ENCODE peak calls at places on chromosomes 16 and 17, in ten cellular contexts. W, K, C, S, V, B, Y, G, R and Z are unnamed samples. For H3K9me3, the result is how much of the 10 kb centered on the place peaks cover.

GRCh38 chr17:73140531-73140930 is 24.3 kb upstream of the SSTR2 start:
- DNase-seq in R (peak), B (no peak), K (no peak), Y (no peak), S (no peak), G (no peak), V (no peak), C (no peak), W (no peak), Z (no peak)

GRCh38 chr16:51938861-51939260 is 608.1 kb downstream of the TOX3 start:
- DNase-seq in Y (no peak), C (no peak), B (no peak), R (no peak), G (no peak), V (no peak), W (no peak), K (no peak), S (no peak), Z (no peak)

GRCh38 chr17:77555110-77555509 is 403.4 kb upstream of the TNRC6C start:
- DNase-seq in R (no peak), C (no peak), G (no peak), Y (no peak), W (no peak), S (no peak), B (no peak), V (no peak), K (no peak), Z (no peak)

GRCh38 chr17:75854111-75854748 is 905 bp downstream of the WBP2 start:
- DNase-seq in K (no peak), C (no peak), W (peak), B (peak), G (no peak), V (peak), S (no peak), R (peak), Y (no peak), Z (no peak)

GRCh38 chr17:73498176-73498575 is 146.1 kb downstream of the SDK2 start:
- DNase-seq in V (no peak), G (no peak), R (no peak), C (no peak), B (no peak), S (no peak), Y (no peak), W (no peak), K (no peak), Z (no peak)

GRCh38 chr16:21163576-21163975 is 5.1 kb downstream of the LDAF1 start:
- DNase-seq in K (no peak), B (no peak), W (no peak), Y (no peak), C (no peak), R (no peak), V (no peak), G (no peak), S (no peak), Z (no peak)

GRCh38 chr16:83925957-83926725 is 26.9 kb upstream of the OSGIN1 start:
- DNase-seq in W (no peak), S (no peak), K (no peak), G (no peak), V (no peak), C (no peak), R (no peak), Y (no peak), B (no peak), Z (no peak)

GRCh38 chr17:7014995-7015586 is 2.7 kb downstream of the RNASEK start:
- DNase-seq in R (no peak), G (no peak), C (peak), W (peak), Y (peak), B (no peak), S (no peak), V (peak), K (peak), Z (peak)

GRCh38 chr16:21104124-21104860 is 46.4 kb downstream of the DNAH3 start:
- DNase-seq in V (peak), G (no peak), Y (no peak), K (no peak), R (no peak), C (no peak), B (no peak), S (no peak), W (peak), Z (no peak)

GRCh38 chr17:3893720-3894116 is 865 bp upstream of the CAMKK1 start:
- DNase-seq in V (no peak), C (no peak), B (no peak), R (no peak), W (no peak), K (no peak), S (no peak), G (no peak), Y (no peak), Z (no peak)

GRCh38 chr17:75277664-75278071 is 6.6 kb upstream of the MIF4GD start:
- DNase-seq in G (no peak), V (no peak), B (no peak), S (no peak), C (no peak), K (no peak), W (no peak), R (no peak), Y (no peak), Z (no peak)

GRCh38 chr17:50879086-50879485 is 12.9 kb upstream of the TOB1 start:
- DNase-seq in C (no peak), V (no peak), R (no peak), S (no peak), G (no peak), W (no peak), B (no peak), Y (no peak), K (no peak), Z (no peak)

GRCh38 chr16:50550035-50550434 is 1.8 kb downstream of the NKD1 start:
- DNase-seq in V (no peak), B (no peak), G (no peak), W (no peak), Y (no peak), C (no peak), S (no peak), K (no peak), R (no peak), Z (no peak)

DNA sequence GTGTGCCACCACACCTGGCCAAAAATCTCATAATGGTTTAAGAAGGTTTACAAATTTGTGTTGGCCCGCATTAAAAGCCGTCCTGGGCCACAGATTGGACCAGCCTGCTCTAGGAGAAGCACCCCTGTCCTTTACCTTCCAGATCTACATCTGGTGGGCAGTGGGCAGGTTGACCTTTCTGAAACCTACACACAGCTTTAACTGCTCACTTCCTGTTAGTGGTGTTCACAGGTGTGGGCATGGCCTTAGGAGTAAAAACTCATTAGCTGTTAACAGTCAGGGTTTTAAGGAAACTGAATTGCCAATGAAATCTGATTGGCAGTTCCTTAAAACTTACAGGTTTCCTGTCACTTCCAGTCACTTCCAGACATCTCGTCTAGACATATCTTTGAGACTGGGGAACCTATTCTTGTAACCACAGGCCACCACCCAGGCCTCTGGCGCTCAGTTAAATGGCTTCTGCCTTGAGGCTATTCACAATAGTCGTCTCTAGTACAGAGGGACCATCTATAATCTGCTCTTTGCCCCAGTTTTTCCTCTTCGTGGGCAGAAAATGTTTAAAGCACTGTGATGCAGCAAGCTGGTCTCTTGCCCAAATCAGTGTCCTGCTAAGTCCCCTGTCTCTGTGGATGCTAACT is 29.3 kb downstream of the GNGT2 start:
- DNase-seq in Y (no peak), W (no peak), V (no peak), R (no peak), C (no peak), B (no peak), G (no peak), S (no peak), K (no peak), Z (no peak)
- H3K9me3 ChIP-seq in Y (under half), W (under half), V (under half), R (under half), C (under half), B (under half), G (under half), S (under half), K (under half), Z (under half)

GRCh38 chr16:16151315-16151714 is 72.0 kb downstream of the ABCC6 start:
- DNase-seq in K (no peak), B (no peak), Y (no peak), V (no peak), R (no peak), G (no peak), S (no peak), C (no peak), W (no peak), Z (no peak)
- H3K9me3 ChIP-seq in K (under half), B (under half), Y (under half), V (under half), R (under half), G (under half), S (under half), C (under half), W (under half), Z (under half)

GRCh38 chr17:32161506-32162365 is 19.4 kb downstream of the RHOT1 start:
- DNase-seq in R (no peak), C (no peak), V (no peak), B (no peak), W (peak), S (no peak), K (no peak), G (no peak), Y (no peak), Z (no peak)
- H3K9me3 ChIP-seq in R (under half), C (under half), V (under half), B (under half), W (under half), S (under half), K (under half), G (under half), Y (under half), Z (under half)

DNA sequence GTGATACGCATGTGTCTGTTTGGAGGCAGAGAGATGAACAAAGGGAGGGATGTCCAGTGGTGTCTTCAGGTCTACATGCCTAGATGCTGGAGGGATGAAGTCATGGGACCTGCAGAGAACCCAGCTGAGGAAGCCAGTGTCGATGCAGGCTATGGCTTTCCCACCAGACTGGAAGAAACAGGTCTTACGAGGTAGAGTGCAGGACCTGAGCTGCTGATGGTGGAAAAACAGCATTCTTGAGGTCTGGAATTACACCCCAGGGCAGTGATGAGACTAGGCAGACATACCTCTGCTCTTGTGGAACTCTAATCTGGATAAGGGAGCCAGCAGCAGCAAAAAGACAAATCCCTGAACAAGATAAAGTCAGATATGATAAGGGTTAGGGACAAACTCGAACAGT is 37.4 kb downstream of the ARSG start:
- DNase-seq in K (no peak), V (no peak), R (no peak), G (no peak), C (no peak), Y (no peak), B (no peak), S (no peak), W (no peak), Z (no peak)
- H3K9me3 ChIP-seq in K (under half), V (under half), R (under half), G (under half), C (under half), Y (under half), B (under half), S (under half), W (under half), Z (under half)

GRCh38 chr17:61650749-61651148 is 59.7 kb upstream of the NACA2 start:
- DNase-seq in S (no peak), W (no peak), V (no peak), R (no peak), K (no peak), Y (no peak), B (no peak), C (no peak), G (no peak), Z (no peak)
- H3K9me3 ChIP-seq in S (under half), W (under half), V (under half), R (under half), K (under half), Y (under half), B (under half), C (under half), G (under half), Z (under half)